ENCODE peak calls at places on chromosome 5, in six cellular contexts. One of them, this sample, is unnamed.

GRCh38 chr5:115243412-115243811 is 19.3 kb downstream of the PGGT1B start:
- DNase-seq in thyroid gland: no peak
- DNase-seq in left cardiac atrium: no peak
- DNase-seq in esophagus squamous epithelium: no peak
- DNase-seq in mesendoderm: no peak
- DNase-seq in CD8-positive, alpha-beta T cell: no peak
- DNase-seq in this sample: no peak

GRCh38 chr5:97979740-97980139 is 793.7 kb upstream of the RGMB start:
- DNase-seq in esophagus squamous epithelium: no peak
- DNase-seq in left cardiac atrium: peak; percentile 23
- DNase-seq in mesendoderm: no peak
- DNase-seq in thyroid gland: no peak
- DNase-seq in CD8-positive, alpha-beta T cell: no peak
- DNase-seq in this sample: no peak

GRCh38 chr5:132497488-132497997 is 7.0 kb upstream of the IRF1 start:
- DNase-seq in left cardiac atrium: peak; percentile 89
- DNase-seq in mesendoderm: peak; percentile 90
- DNase-seq in esophagus squamous epithelium: no peak
- DNase-seq in thyroid gland: peak; percentile 30
- DNase-seq in CD8-positive, alpha-beta T cell: no peak
- DNase-seq in this sample: no peak

GRCh38 chr5:123545506-123545905 is 33.5 kb downstream of the CSNK1G3 start:
- DNase-seq in esophagus squamous epithelium: no peak
- DNase-seq in mesendoderm: peak; percentile 53
- DNase-seq in left cardiac atrium: no peak
- DNase-seq in CD8-positive, alpha-beta T cell: peak; percentile 25
- DNase-seq in thyroid gland: no peak
- DNase-seq in this sample: no peak

GRCh38 chr5:90135979-90136378 is 273.6 kb downstream of the CETN3 start:
- DNase-seq in esophagus squamous epithelium: no peak
- DNase-seq in thyroid gland: peak; percentile 65
- DNase-seq in left cardiac atrium: peak; percentile 17
- DNase-seq in CD8-positive, alpha-beta T cell: no peak
- DNase-seq in mesendoderm: peak; percentile 75
- DNase-seq in this sample: no peak

GRCh38 chr5:76521240-76521758 is 101.9 kb downstream of the F2RL2 start:
- DNase-seq in mesendoderm: no peak
- DNase-seq in CD8-positive, alpha-beta T cell: no peak
- DNase-seq in esophagus squamous epithelium: no peak
- DNase-seq in thyroid gland: peak; percentile 27
- DNase-seq in left cardiac atrium: no peak
- DNase-seq in this sample: no peak

GRCh38 chr5:170691623-170692022 is 91.9 kb upstream of the GABRP start:
- DNase-seq in CD8-positive, alpha-beta T cell: no peak
- DNase-seq in left cardiac atrium: no peak
- DNase-seq in esophagus squamous epithelium: no peak
- DNase-seq in thyroid gland: no peak
- DNase-seq in mesendoderm: peak; percentile 51
- DNase-seq in this sample: no peak

GRCh38 chr5:128384068-128384467 is 154.0 kb downstream of the FBN2 start:
- DNase-seq in CD8-positive, alpha-beta T cell: no peak
- DNase-seq in mesendoderm: no peak
- DNase-seq in esophagus squamous epithelium: no peak
- DNase-seq in thyroid gland: no peak
- DNase-seq in left cardiac atrium: no peak
- DNase-seq in this sample: no peak